ENCODE peak calls at places on chromosomes 11 and 22, in ten cellular contexts. U is fibroblast of mammary gland; T is NCI-H69; Y is activated CD8-positive, alpha-beta T cell treated with anti-CD3 and anti-CD28 coated beads for 36 hours; G is CD4-positive, alpha-beta T cell; A is stimulated activated CD4-positive, alpha-beta T cell treated with anti-CD3 and anti-CD28 coated beads, Interleukin-2, amount 100 ng/mL, for 48 hours; V is right lobe of liver; W is mucosa of descending colon; M is NCI-H1436 treated with DMSO at 0.1 percent for 48 hours; L is activated CD4-positive, CD25-positive, alpha-beta regulatory T cell treated with anti-CD3 and anti-CD28 coated beads, Interleukin-2, amount 50 U/mL, for 72 hours. O is an unnamed sample.

GRCh38 chr11:60634151-60634550 is 65.3 kb upstream of the MS4A8 start:
- DNase-seq in U (no peak), T (peak; percentile 27), Y (peak; percentile 5), G (no peak), A (no peak), V (no peak), W (no peak), M (no peak), L (no peak), O (no peak)

GRCh38 chr11:70913715-70914231 is 338.6 kb downstream of the SHANK2 start:
- DNase-seq in U (no peak), T (peak; percentile 97), Y (no peak), G (no peak), A (no peak), V (no peak), W (peak; percentile 80), M (peak; percentile 97), L (no peak), O (no peak)

GRCh38 chr22:30411780-30412179 is 13.8 kb upstream of the MTFP1 start:
- DNase-seq in U (no peak), T (no peak), Y (no peak), G (no peak), A (no peak), V (no peak), W (no peak), M (no peak), L (no peak), O (no peak)

GRCh38 chr11:35725880-35726279 is 63.3 kb downstream of the TRIM44 start:
- DNase-seq in U (peak; percentile 91), T (peak; percentile 76), Y (no peak), G (no peak), A (no peak), V (no peak), W (no peak), M (no peak), L (no peak), O (no peak)

GRCh38 chr11:6888830-6889229 is 3.5 kb downstream of the OR2D2 start:
- DNase-seq in U (no peak), T (no peak), Y (no peak), G (no peak), A (no peak), V (no peak), W (no peak), M (no peak), L (no peak), O (no peak)

GRCh38 chr11:68343761-68344256 is 31.4 kb downstream of the LRP5 start:
- DNase-seq in U (no peak), T (no peak), Y (no peak), G (no peak), A (no peak), V (peak; percentile 91), W (no peak), M (no peak), L (no peak), O (no peak)

GRCh38 chr11:10722307-10722706 is 28.7 kb upstream of the CTR9 start:
- DNase-seq in U (no peak), T (no peak), Y (no peak), G (no peak), A (no peak), V (no peak), W (no peak), M (no peak), L (no peak), O (no peak)

GRCh38 chr11:107179829-107180228 is 161.6 kb upstream of the GUCY1A2 start:
- DNase-seq in U (no peak), T (no peak), Y (no peak), G (no peak), A (no peak), V (no peak), W (no peak), M (no peak), L (no peak), O (no peak)

GRCh38 chr22:40044870-40045834 is 50.4 kb downstream of the FAM83F start:
- DNase-seq in U (peak; percentile 22), T (peak; percentile 91), Y (peak; percentile 87), G (peak; percentile 58), A (peak; percentile 44), V (peak; percentile 80), W (peak; percentile 88), M (no peak), L (peak; percentile 72), O (no peak)

GRCh38 chr11:120566176-120566575 is 54.6 kb downstream of the GRIK4 start:
- DNase-seq in U (no peak), T (no peak), Y (no peak), G (no peak), A (no peak), V (no peak), W (no peak), M (no peak), L (no peak), O (no peak)

GRCh38 chr22:36291831-36292740 is 39.2 kb downstream of the APOL1 start:
- DNase-seq in U (no peak), T (no peak), Y (no peak), G (no peak), A (no peak), V (peak; percentile 48), W (peak; percentile 48), M (no peak), L (no peak), O (no peak)

GRCh38 chr11:96021901-96022650 is 98.2 kb upstream of the MTMR2 start:
- DNase-seq in U (no peak), T (peak; percentile 50), Y (no peak), G (no peak), A (no peak), V (no peak), W (no peak), M (no peak), L (no peak), O (no peak)

GRCh38 chr22:31083923-31084810 is 3.0 kb downstream of the SMTN start:
- DNase-seq in U (no peak), T (peak; percentile 79), Y (no peak), G (no peak), A (no peak), V (no peak), W (no peak), M (no peak), L (no peak), O (no peak)

GRCh38 chr11:66891849-66892660 is 35.2 kb downstream of the LRFN4 start:
- DNase-seq in U (peak; percentile 99), T (peak; percentile 39), Y (peak; percentile 80), G (no peak), A (peak; percentile 57), V (no peak), W (peak; percentile 32), M (no peak), L (peak; percentile 54), O (peak; percentile 91)

GRCh38 chr11:8019671-8020597 is 32.8 kb downstream of the EIF3F start:
- DNase-seq in U (peak; percentile 53), T (peak; percentile 57), Y (peak; percentile 12), G (no peak), A (no peak), V (no peak), W (no peak), M (no peak), L (no peak), O (no peak)

GRCh38 chr22:45709004-45709739 is 37.5 kb downstream of the ATXN10 start:
- DNase-seq in U (peak; percentile 85), T (no peak), Y (peak; percentile 19), G (no peak), A (no peak), V (no peak), W (no peak), M (peak; percentile 7), L (no peak), O (no peak)

GRCh38 chr11:503179-503981 is 3.7 kb downstream of the RNH1 start:
- DNase-seq in U (peak; percentile 72), T (no peak), Y (peak; percentile 54), G (no peak), A (no peak), V (peak; percentile 68), W (peak; percentile 77), M (no peak), L (no peak), O (no peak)

GRCh38 chr11:65297026-65297667 is 17.5 kb upstream of the CDC42EP2 start:
- DNase-seq in U (no peak), T (no peak), Y (no peak), G (no peak), A (no peak), V (peak; percentile 49), W (no peak), M (no peak), L (no peak), O (no peak)

GRCh38 chr11:3049430-3050243 is 7.6 kb downstream of the CARS1 start:
- DNase-seq in U (peak; percentile 96), T (peak; percentile 91), Y (peak; percentile 78), G (peak; percentile 42), A (peak; percentile 47), V (no peak), W (peak; percentile 87), M (no peak), L (peak; percentile 64), O (peak; percentile 39)

GRCh38 chr22:40302149-40302548 is 44.2 kb upstream of the ADSL start:
- DNase-seq in U (no peak), T (no peak), Y (no peak), G (no peak), A (no peak), V (no peak), W (no peak), M (no peak), L (no peak), O (no peak)

GRCh38 chr22:43053176-43053575 is 36.0 kb downstream of the TTLL1 start:
- DNase-seq in U (no peak), T (no peak), Y (no peak), G (no peak), A (no peak), V (no peak), W (no peak), M (no peak), L (no peak), O (no peak)

GRCh38 chr22:45819305-45819704 is 147.7 kb downstream of the ATXN10 start:
- DNase-seq in U (no peak), T (no peak), Y (no peak), G (no peak), A (no peak), V (no peak), W (no peak), M (no peak), L (no peak), O (no peak)

GRCh38 chr22:44963832-44964721 is 45.7 kb downstream of the PHF21B start:
- DNase-seq in U (no peak), T (no peak), Y (no peak), G (no peak), A (no peak), V (no peak), W (no peak), M (no peak), L (no peak), O (no peak)

GRCh38 chr11:110081462-110082233 is 11.5 kb upstream of the ZC3H12C start:
- DNase-seq in U (peak; percentile 70), T (no peak), Y (no peak), G (no peak), A (no peak), V (no peak), W (no peak), M (no peak), L (no peak), O (no peak)

GRCh38 chr11:18844753-18845367 is 53.3 kb upstream of the PTPN5 start:
- DNase-seq in U (peak; percentile 48), T (peak; percentile 27), Y (no peak), G (no peak), A (no peak), V (no peak), W (no peak), M (no peak), L (no peak), O (peak; percentile 26)

GRCh38 chr22:32533265-32534068 is 58.9 kb downstream of the FBXO7 start:
- DNase-seq in U (peak; percentile 65), T (no peak), Y (no peak), G (no peak), A (no peak), V (peak; percentile 69), W (no peak), M (no peak), L (no peak), O (no peak)

GRCh38 chr11:830295-831131 is 2.2 kb upstream of the CD151 start:
- DNase-seq in U (no peak), T (peak; percentile 93), Y (peak; percentile 84), G (no peak), A (no peak), V (peak; percentile 73), W (peak; percentile 83), M (no peak), L (peak; percentile 53), O (no peak)

GRCh38 chr11:46450846-46451470 is 59.4 kb upstream of the CHRM4 start:
- DNase-seq in U (no peak), T (peak; percentile 62), Y (no peak), G (no peak), A (no peak), V (no peak), W (no peak), M (no peak), L (no peak), O (no peak)

O was measured in NCI-H460.